ENCODE peak calls at places on chromosomes 11 and 22, in four cellular contexts. P, N, H and T are unnamed samples.

GRCh38 chr22:48663297-48663696 is 1164.4 kb downstream of the BRD1 start:
- DNase-seq in H (no peak), P (peak; percentile 44), N (no peak), T (peak; percentile 55)

GRCh38 chr11:16606784-16607674 is 131.4 kb upstream of the C11orf58 start:
- DNase-seq in H (no peak), N (no peak), P (no peak), T (peak; percentile 54)

GRCh38 chr11:6992457-6993431 is 27.4 kb downstream of the ZNF214 start:
- DNase-seq in H (no peak), N (no peak), P (no peak), T (no peak)

GRCh38 chr11:9399466-9399865 is 15.0 kb downstream of the IPO7 start:
- DNase-seq in N (no peak), P (no peak), H (no peak), T (no peak)

GRCh38 chr11:40291304-40292100 is 1168.0 kb downstream of the LRRC4C start:
- DNase-seq in N (no peak), P (no peak), H (no peak), T (no peak)

GRCh38 chr11:15955595-15955994 is 400.8 kb downstream of the SOX6 start:
- DNase-seq in P (no peak), N (no peak), H (no peak), T (no peak)

GRCh38 chr11:55936300-55936699 is at the start of gene OR5I1:
- DNase-seq in P (no peak), H (no peak), N (no peak), T (no peak)

GRCh38 chr11:76810151-76810853 is 27.1 kb downstream of the TSKU start:
- DNase-seq in N (no peak), P (no peak), H (no peak), T (peak; percentile 61)

GRCh38 chr22:49968831-49969661 is 8.5 kb downstream of the PIM3 start:
- DNase-seq in N (no peak), P (no peak), H (no peak), T (no peak)

GRCh38 chr11:2997406-2997805 is 5.3 kb upstream of the NAP1L4 start:
- DNase-seq in N (no peak), H (no peak), P (no peak), T (no peak)

GRCh38 chr22:41818596-41818995 is 14.3 kb upstream of the SREBF2 start:
- DNase-seq in N (no peak), H (no peak), P (no peak), T (no peak)

GRCh38 chr11:72779495-72780128 is 14.2 kb downstream of the STARD10 start:
- DNase-seq in P (no peak), N (no peak), H (no peak), T (no peak)

GRCh38 chr22:46953968-46954755 is 191.7 kb downstream of the TBC1D22A start:
- DNase-seq in P (no peak), N (no peak), H (no peak), T (peak; percentile 30)

GRCh38 chr11:77474509-77475070 is 696 bp upstream of the PAK1 start:
- DNase-seq in N (no peak), P (no peak), H (no peak), T (no peak)

GRCh38 chr22:24200616-24201212 is 19.4 kb downstream of the SUSD2 start:
- DNase-seq in N (no peak), P (peak; percentile 86), H (no peak), T (no peak)

GRCh38 chr22:41263704-41264103 is 22.3 kb downstream of the RANGAP1 start:
- DNase-seq in P (no peak), N (no peak), H (no peak), T (no peak)

GRCh38 chr11:23875407-23875950 is 621.4 kb upstream of the LUZP2 start:
- DNase-seq in P (no peak), H (no peak), N (no peak), T (no peak)

GRCh38 chr22:17980638-17981051 is 43.7 kb downstream of the MICAL3 start:
- DNase-seq in H (no peak), N (no peak), P (no peak), T (peak; percentile 92)

GRCh38 chr11:45852712-45853101 is 5.4 kb downstream of the CRY2 start:
- DNase-seq in N (no peak), P (no peak), H (no peak), T (no peak)

GRCh38 chr22:35274154-35274871 is 17.0 kb downstream of the HMGXB4 start:
- DNase-seq in H (no peak), P (no peak), N (no peak), T (no peak)

GRCh38 chr22:23072911-23073491 is 2.7 kb downstream of the GNAZ start:
- DNase-seq in N (no peak), H (no peak), P (no peak), T (no peak)

GRCh38 chr11:76201056-76201455 is 5.2 kb downstream of the WNT11 start:
- DNase-seq in H (no peak), N (no peak), P (no peak), T (no peak)

GRCh38 chr22:31143537-31143936 is 3.2 kb upstream of the PLA2G3 start:
- DNase-seq in P (no peak), N (no peak), H (no peak), T (no peak)

GRCh38 chr11:68375337-68375736 is 62.9 kb downstream of the LRP5 start:
- DNase-seq in H (no peak), N (no peak), P (no peak), T (no peak)

GRCh38 chr11:68372625-68373024 is 60.2 kb downstream of the LRP5 start:
- DNase-seq in P (no peak), N (no peak), H (no peak), T (no peak)

GRCh38 chr11:68373189-68373809 is 60.9 kb downstream of the LRP5 start:
- DNase-seq in P (no peak), H (no peak), N (no peak), T (no peak)

GRCh38 chr11:68374531-68374930 is 62.1 kb downstream of the LRP5 start:
- DNase-seq in P (no peak), H (no peak), N (no peak), T (no peak)

DNA sequence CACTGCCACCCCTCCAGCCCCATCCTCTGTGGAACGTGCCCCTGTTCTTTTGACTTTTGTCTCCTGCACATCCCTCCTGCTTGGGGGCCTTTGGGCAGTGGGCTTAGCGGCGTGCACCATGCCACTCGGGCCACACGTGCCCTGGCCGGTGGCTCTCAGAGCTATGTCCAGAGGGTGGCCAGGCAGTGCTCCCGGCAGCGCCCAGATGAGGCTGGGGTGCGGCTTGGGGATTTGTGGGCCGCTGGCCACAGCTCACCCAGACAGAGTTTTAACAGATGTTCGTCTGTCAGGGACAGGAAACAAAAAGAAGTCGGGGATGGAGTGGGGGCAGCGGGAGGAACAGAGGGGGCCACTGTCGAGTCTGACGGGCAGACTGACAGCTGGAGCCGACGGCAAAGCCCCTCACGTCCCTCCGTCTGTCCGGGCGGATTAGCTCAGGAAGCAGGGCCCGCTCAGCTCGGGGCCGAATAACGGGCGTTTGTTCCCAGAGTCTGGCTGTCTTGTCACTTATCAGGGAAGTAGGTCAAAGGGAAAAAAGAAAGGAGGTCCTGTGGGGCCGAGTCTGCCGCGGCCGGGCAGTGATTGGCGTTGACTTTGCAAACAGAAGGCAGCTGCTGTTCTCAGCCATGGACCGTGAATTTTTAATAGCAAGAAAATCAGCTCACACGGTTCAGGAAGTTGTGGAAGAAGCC is 61.6 kb downstream of the LRP5 start:
- DNase-seq in H (no peak), N (no peak), P (peak; percentile 81), T (no peak)
- TF ChIP-seq SRF in H (no peak), N (no peak), P (no peak), T (no peak)

DNA sequence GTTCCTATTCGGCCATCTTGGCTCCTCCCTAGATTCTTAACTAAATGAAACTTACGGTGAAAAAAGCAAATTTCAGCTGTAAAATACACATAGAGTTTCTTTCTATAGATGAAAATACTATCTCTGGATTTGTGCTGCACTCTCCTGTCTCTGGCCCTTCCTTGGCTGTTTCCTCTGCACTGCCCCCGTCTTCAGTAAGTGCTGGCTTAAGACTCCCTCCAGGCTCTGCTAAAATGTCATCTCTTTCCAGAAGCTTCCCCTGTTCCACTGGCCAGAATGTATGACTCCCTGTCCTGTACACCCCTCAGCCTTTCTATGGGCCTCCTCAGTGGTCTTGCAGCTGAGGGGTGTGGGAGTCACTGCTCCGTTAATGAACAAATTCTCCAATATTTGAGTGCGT is 109.1 kb upstream of the NARS2 start:
- DNase-seq in N (no peak), H (no peak), P (no peak), T (no peak)
- H3K9ac ChIP-seq in N (no peak overlapping the region), H (no peak overlapping the region), P (no peak overlapping the region), T (no peak overlapping the region)

GRCh38 chr11:96413408-96413807 is 23.6 kb downstream of the JRKL start:
- DNase-seq in P (no peak), N (no peak), H (no peak), T (no peak)
- TF ChIP-seq TAF1 in P (no peak), N (no peak), H (no peak), T (no peak)

DNA sequence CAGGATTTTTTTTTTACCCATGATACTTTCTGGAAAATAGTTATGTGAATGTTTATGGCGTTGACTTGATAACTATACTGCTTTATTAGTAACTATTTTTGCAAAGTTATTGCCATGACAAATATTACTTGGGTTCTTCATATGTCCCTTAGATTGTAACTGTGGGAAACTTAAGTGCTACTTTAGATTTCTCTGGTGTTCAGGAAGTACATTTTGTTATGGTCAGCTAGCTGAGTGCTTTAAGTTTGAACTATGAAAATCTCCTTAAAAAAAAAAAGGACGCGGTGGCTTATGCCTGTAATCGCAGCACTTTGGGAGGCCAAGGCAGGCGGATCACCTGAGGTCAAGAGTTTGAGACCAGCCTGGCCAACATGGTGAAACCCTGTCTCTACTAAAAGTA is 42.8 kb downstream of the CSTPP1 start:
- DNase-seq in P (no peak), H (no peak), N (no peak), T (no peak)
- TF ChIP-seq SRF in P (no peak), H (no peak), N (no peak), T (no peak)

DNA sequence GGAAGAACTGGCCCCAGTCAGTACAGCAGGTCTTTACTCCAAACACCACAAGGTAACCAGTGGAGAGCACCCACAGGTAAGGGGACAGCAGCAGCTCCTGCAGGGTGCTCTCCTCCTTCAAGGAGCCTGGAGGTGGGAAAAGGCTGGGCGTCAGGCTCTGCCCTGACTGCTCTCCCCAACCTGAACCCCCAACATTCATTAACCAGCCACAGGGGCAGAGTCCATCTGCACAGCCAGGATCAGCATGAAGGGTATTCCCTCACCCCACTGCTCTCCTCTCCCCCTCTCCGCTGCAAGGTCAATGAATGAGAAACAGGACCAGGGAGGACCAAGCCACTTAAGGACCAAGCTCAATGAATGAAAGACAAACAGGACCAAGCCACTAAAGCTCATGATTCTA is 3.7 kb downstream of the SLC37A4 start:
- DNase-seq in P (peak; percentile 59), N (no peak), H (no peak), T (no peak)
- H3K9ac ChIP-seq in P (peak overlapping the region; percentile 77), N (no peak overlapping the region), H (no peak overlapping the region), T (peak overlapping the region; percentile 57)

GRCh38 chr11:121540627-121541026 is 87.9 kb upstream of the SORL1-AS1 start:
- DNase-seq in P (no peak), N (no peak), H (peak; percentile 50), T (no peak)
- TF ChIP-seq TAF1 in P (no peak), N (no peak), H (no peak), T (no peak)

DNA sequence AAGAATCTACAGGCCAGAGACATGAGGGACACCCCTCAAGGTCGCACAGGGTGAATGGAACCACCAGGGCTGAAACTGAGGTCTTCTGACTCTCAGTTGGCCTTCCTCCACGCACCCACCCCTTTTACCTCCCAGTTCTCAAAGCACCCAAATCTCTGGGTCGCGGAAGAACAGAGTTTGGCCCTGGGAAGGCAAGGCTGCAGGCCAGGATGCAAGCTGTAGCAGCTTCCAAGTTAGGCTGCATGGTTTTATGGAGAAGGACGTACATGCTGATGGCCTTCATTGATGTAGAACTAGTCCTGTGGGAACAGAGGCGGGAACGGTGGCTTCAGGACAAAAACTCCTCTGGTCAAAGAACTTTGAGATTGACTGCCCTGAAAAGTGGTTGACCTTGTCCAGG is 143.5 kb upstream of the B3GAT1 start:
- DNase-seq in N (no peak), H (no peak), P (no peak), T (no peak)
- TF ChIP-seq SRF in N (no peak), H (no peak), P (no peak), T (no peak)